ENCODE peak calls at places on chromosomes 4 and X, in four cellular contexts. N, I, P and O are unnamed samples.

GRCh38 chr4:40245794-40246546 is 49.1 kb downstream of the RHOH start:
- DNase-seq in P (no peak), I (peak; percentile 35), N (no peak), O (no peak)

GRCh38 chr4:11535333-11535732 is 106.6 kb upstream of the HS3ST1 start:
- DNase-seq in I (no peak), P (no peak), N (no peak), O (peak; percentile 47)

GRCh38 chr4:23009093-23009492 is 316.4 kb downstream of the GBA3 start:
- DNase-seq in I (no peak), N (no peak), P (no peak), O (no peak)

GRCh38 chrX:2684256-2684655 is 6.8 kb upstream of the CD99 start:
- DNase-seq in P (no peak), N (no peak), I (no peak), O (no peak)

GRCh38 chr4:108311313-108311712 is 142.6 kb upstream of the LEF1 start:
- DNase-seq in N (no peak), P (no peak), I (no peak), O (no peak)

GRCh38 chrX:75276666-75277065 is 2.8 kb downstream of the UPRT start:
- DNase-seq in P (no peak), I (peak; percentile 11), N (no peak), O (no peak)

GRCh38 chrX:104335765-104336164 is 81.0 kb upstream of the ESX1 start:
- DNase-seq in N (peak; percentile 87), I (peak; percentile 95), P (no peak), O (no peak)

GRCh38 chr4:109925396-109925795 is 12.7 kb downstream of the EGF start:
- DNase-seq in N (no peak), I (no peak), P (no peak), O (no peak)

GRCh38 chrX:29935455-29935854 is 279.9 kb upstream of the MAGEB2 start:
- DNase-seq in P (no peak), I (no peak), N (no peak), O (peak; percentile 26)

GRCh38 chr4:45803994-45804393 is 319.9 kb downstream of the GABRG1 start:
- DNase-seq in I (no peak), P (no peak), N (no peak), O (no peak)
- TF ChIP-seq CTCF in I (no peak), P (no peak), N (no peak), O (no peak)

GRCh38 chrX:45824471-45824870 is 623.8 kb upstream of the DIPK2B start:
- DNase-seq in N (peak; percentile 96), P (no peak), I (peak; percentile 97), O (peak; percentile 30)
- TF ChIP-seq CTCF in N (peak; percentile 91), P (peak; percentile 24), I (peak; percentile 74), O (peak; percentile 34)

DNA sequence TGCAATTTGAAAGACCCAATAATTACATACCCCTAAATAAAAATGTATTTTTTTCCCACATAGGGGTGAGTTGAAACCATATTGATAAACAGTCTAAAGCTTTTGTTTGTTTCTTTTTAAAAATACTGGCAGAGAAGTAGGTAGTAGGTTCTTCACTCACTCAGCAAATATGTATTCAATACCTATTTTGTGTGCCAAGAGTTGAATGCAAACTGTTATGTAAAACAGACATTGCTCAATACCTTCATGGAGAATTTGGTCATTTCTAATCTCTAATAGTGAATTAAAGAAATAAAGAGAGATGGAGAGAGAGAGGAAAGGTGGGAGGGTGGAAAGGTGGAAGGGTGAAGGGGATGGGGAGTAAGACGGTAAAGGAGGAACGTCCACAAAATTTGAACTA is 589.9 kb upstream of the GNPDA2 start:
- DNase-seq in I (no peak), N (peak; percentile 5), P (no peak), O (no peak)
- TF ChIP-seq CTCF in I (no peak), N (no peak), P (no peak), O (no peak)

DNA sequence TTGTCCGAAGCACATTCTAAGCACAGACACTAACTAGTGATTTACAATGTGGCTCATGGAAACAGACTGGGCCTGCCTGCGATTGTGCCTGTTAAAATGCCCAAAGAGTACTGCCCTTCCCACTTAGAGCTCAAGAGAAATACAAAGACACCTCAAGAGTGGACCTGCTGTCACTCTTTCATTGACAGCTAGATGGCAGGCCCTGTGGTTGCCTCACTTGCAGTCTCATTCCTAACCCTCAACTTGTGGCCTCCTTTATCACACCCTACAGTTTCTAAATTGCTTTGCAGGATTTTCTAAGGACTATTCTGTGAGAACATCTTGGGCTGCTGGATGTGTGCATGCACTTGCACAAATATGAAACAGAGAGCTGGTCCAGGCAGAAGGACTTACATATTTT is 331.0 kb upstream of the EMCN start:
- DNase-seq in N (peak; percentile 9), I (no peak), P (no peak), O (peak; percentile 51)
- TF ChIP-seq CTCF in N (peak; percentile 38), I (no peak), P (no peak), O (peak; percentile 49)

GRCh38 chrX:43349363-43349762 is 306.7 kb upstream of the MAOA start:
- DNase-seq in N (peak; percentile 55), P (no peak), I (no peak), O (peak; percentile 62)
- TF ChIP-seq CTCF in N (peak; percentile 70), P (peak; percentile 53), I (peak; percentile 62), O (peak; percentile 70)

GRCh38 chr4:140427919-140428471 is 547 bp upstream of the CLGN start:
- DNase-seq in N (no peak), P (no peak), I (no peak), O (no peak)

GRCh38 chr4:140427104-140427918 is at the start of gene CLGN:
- DNase-seq in N (peak; percentile 66), P (peak; percentile 88), I (peak; percentile 71), O (peak; percentile 97)

GRCh38 chr4:140423106-140423505 is 4.3 kb downstream of the CLGN start:
- DNase-seq in P (no peak), N (peak; percentile 63), I (peak; percentile 39), O (no peak)

DNA sequence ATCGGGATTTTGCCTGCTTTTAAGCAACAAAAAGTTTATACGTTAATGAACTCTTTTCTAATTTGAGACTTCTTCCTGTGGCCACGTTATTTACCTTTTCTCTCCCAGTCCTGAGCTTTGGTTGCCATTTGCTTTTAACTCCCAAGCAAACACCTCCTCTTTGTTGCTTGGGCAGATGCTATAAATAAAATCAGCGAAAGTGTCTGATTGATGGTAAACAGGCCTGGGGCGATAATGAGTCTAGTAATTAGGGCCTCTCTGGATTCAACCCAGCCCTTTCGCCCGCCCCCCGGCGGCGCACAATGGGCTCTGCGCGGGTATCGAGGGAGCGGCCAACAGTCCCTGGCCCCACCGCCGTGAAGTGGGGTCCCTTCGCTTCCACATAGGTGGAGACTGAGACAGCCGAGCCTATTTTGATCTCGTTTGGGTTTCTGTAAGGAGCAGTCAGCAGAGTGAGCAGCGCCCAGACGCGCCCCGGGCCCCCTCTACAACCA is 791 bp downstream of the CLGN start:
- DNase-seq in N (peak; percentile 7), P (peak; percentile 21), I (no peak), O (peak; percentile 73)
- TF ChIP-seq CTCF in N (peak; percentile 29), P (peak; percentile 42), I (peak; percentile 25), O (peak; percentile 30)

GRCh38 chrX:132948648-132949260 is 9.7 kb downstream of the HS6ST2 start:
- DNase-seq in P (no peak), I (no peak), N (peak; percentile 60), O (peak; percentile 51)
- TF ChIP-seq CTCF in P (peak; percentile 58), I (peak; percentile 26), N (peak; percentile 63), O (peak; percentile 64)